ENCODE peak calls at places on chromosomes 4 and X, in six cellular contexts. One of them, this sample, is unnamed.
A peak's percentile ranks its signal among the peaks of the same experiment; 100 is the strongest.

GRCh38 chr4:137949746-137950145 is 292.4 kb downstream of the SLC7A11 start:
- DNase-seq in K562: no peak
- DNase-seq in HCT116: no peak
- DNase-seq in GM12878: no peak
- DNase-seq in HepG2: no peak
- DNase-seq in H1: no peak
- DNase-seq in this sample: no peak

GRCh38 chr4:119041951-119042560 is 93.6 kb upstream of the MYOZ2 start:
- DNase-seq in HCT116: peak; percentile 67
- DNase-seq in H1: no peak
- DNase-seq in HepG2: peak; percentile 66
- DNase-seq in K562: peak; percentile 71
- DNase-seq in GM12878: peak; percentile 12
- DNase-seq in this sample: peak; percentile 46

GRCh38 chr4:15089979-15090378 is 87.7 kb downstream of the CPEB2 start:
- DNase-seq in GM12878: no peak
- DNase-seq in K562: no peak
- DNase-seq in HCT116: no peak
- DNase-seq in H1: no peak
- DNase-seq in HepG2: no peak
- DNase-seq in this sample: no peak

GRCh38 chr4:88033309-88033708 is 25.9 kb downstream of the PKD2 start:
- DNase-seq in H1: no peak
- DNase-seq in K562: peak; percentile 71
- DNase-seq in GM12878: no peak
- DNase-seq in HCT116: peak; percentile 34
- DNase-seq in HepG2: peak; percentile 71
- DNase-seq in this sample: peak; percentile 6

GRCh38 chrX:153353416-153353815 is 19.5 kb downstream of the ZNF275 start:
- DNase-seq in HepG2: no peak
- DNase-seq in H1: no peak
- DNase-seq in HCT116: no peak
- DNase-seq in K562: no peak
- DNase-seq in GM12878: no peak
- DNase-seq in this sample: no peak

GRCh38 chrX:49784747-49785280 is 44.3 kb upstream of the PAGE4 start:
- DNase-seq in K562: no peak
- DNase-seq in H1: no peak
- DNase-seq in HCT116: no peak
- DNase-seq in HepG2: peak; percentile 24
- DNase-seq in GM12878: no peak
- DNase-seq in this sample: no peak

GRCh38 chrX:153926863-153927685 is 1.0 kb upstream of the ARHGAP4 start:
- DNase-seq in HCT116: no peak
- DNase-seq in H1: no peak
- DNase-seq in GM12878: peak; percentile 55
- DNase-seq in HepG2: peak; percentile 72
- DNase-seq in K562: peak; percentile 78
- DNase-seq in this sample: no peak

GRCh38 chr4:52643846-52644245 is 15.3 kb downstream of the USP46 start:
- DNase-seq in HCT116: peak; percentile 4
- DNase-seq in K562: no peak
- DNase-seq in GM12878: no peak
- DNase-seq in HepG2: peak; percentile 34
- DNase-seq in H1: no peak
- DNase-seq in this sample: no peak

GRCh38 chr4:21802406-21802805 is 146.2 kb downstream of the KCNIP4 start:
- DNase-seq in GM12878: no peak
- DNase-seq in H1: no peak
- DNase-seq in HepG2: no peak
- DNase-seq in K562: no peak
- DNase-seq in HCT116: no peak
- DNase-seq in this sample: no peak

GRCh38 chr4:130639871-130640270 is 1543.9 kb downstream of the C4orf33 start:
- DNase-seq in HCT116: no peak
- DNase-seq in GM12878: no peak
- DNase-seq in H1: no peak
- DNase-seq in HepG2: no peak
- DNase-seq in K562: no peak
- DNase-seq in this sample: no peak

GRCh38 chrX:99266255-99266654 is 1143.8 kb downstream of the PCDH19 start:
- DNase-seq in GM12878: no peak
- DNase-seq in K562: no peak
- DNase-seq in HCT116: no peak
- DNase-seq in H1: no peak
- DNase-seq in HepG2: no peak
- DNase-seq in this sample: no peak

GRCh38 chr4:187656953-187657352 is 338.6 kb upstream of the ZFP42 start:
- DNase-seq in K562: no peak
- DNase-seq in GM12878: no peak
- DNase-seq in HepG2: no peak
- DNase-seq in HCT116: no peak
- DNase-seq in H1: no peak
- DNase-seq in this sample: no peak

GRCh38 chr4:30870513-30870912 is 150.3 kb downstream of the PCDH7 start:
- DNase-seq in GM12878: no peak
- DNase-seq in K562: no peak
- DNase-seq in H1: no peak
- DNase-seq in HCT116: peak; percentile 65
- DNase-seq in HepG2: no peak
- DNase-seq in this sample: no peak

GRCh38 chr4:188437535-188437934 is 298.3 kb downstream of the TRIML1 start:
- DNase-seq in HepG2: no peak
- DNase-seq in K562: no peak
- DNase-seq in GM12878: no peak
- DNase-seq in HCT116: no peak
- DNase-seq in H1: no peak
- DNase-seq in this sample: no peak

GRCh38 chr4:19791422-19792113 is 460.1 kb upstream of the SLIT2 start:
- DNase-seq in GM12878: no peak
- DNase-seq in K562: no peak
- DNase-seq in HCT116: no peak
- DNase-seq in H1: no peak
- DNase-seq in HepG2: no peak
- DNase-seq in this sample: no peak

GRCh38 chrX:45164021-45164621 is 36.6 kb downstream of the DIPK2B start:
- DNase-seq in HCT116: no peak
- DNase-seq in GM12878: no peak
- DNase-seq in K562: peak; percentile 57
- DNase-seq in H1: no peak
- DNase-seq in HepG2: no peak
- DNase-seq in this sample: no peak

GRCh38 chrX:42538405-42538804 is 239.6 kb downstream of the PPP1R2C start:
- DNase-seq in HepG2: peak; percentile 21
- DNase-seq in K562: no peak
- DNase-seq in HCT116: no peak
- DNase-seq in H1: no peak
- DNase-seq in GM12878: no peak
- DNase-seq in this sample: no peak

GRCh38 chr4:115249808-115250207 is 136.4 kb upstream of the NDST4 start:
- DNase-seq in GM12878: no peak
- DNase-seq in HepG2: no peak
- DNase-seq in H1: no peak
- DNase-seq in HCT116: peak; percentile 27
- DNase-seq in K562: no peak
- DNase-seq in this sample: no peak

GRCh38 chr4:168509786-168510185 is 12.9 kb downstream of the PALLD start:
- DNase-seq in GM12878: no peak
- DNase-seq in HCT116: no peak
- DNase-seq in HepG2: no peak
- DNase-seq in H1: no peak
- DNase-seq in K562: no peak
- DNase-seq in this sample: no peak

GRCh38 chr4:56417396-56417795 is 18.0 kb downstream of the PPAT start:
- DNase-seq in HepG2: no peak
- DNase-seq in HCT116: no peak
- DNase-seq in GM12878: no peak
- DNase-seq in H1: no peak
- DNase-seq in K562: no peak
- DNase-seq in this sample: no peak

GRCh38 chr4:89949782-89950387 is 55.2 kb downstream of the MMRN1 start:
- DNase-seq in HCT116: no peak
- DNase-seq in K562: no peak
- DNase-seq in H1: no peak
- DNase-seq in HepG2: no peak
- DNase-seq in GM12878: no peak
- DNase-seq in this sample: no peak

GRCh38 chr4:15695764-15696163 is 7.1 kb upstream of the BST1 start:
- DNase-seq in GM12878: no peak
- DNase-seq in HCT116: no peak
- DNase-seq in H1: no peak
- DNase-seq in HepG2: no peak
- DNase-seq in K562: no peak
- DNase-seq in this sample: no peak

DNA sequence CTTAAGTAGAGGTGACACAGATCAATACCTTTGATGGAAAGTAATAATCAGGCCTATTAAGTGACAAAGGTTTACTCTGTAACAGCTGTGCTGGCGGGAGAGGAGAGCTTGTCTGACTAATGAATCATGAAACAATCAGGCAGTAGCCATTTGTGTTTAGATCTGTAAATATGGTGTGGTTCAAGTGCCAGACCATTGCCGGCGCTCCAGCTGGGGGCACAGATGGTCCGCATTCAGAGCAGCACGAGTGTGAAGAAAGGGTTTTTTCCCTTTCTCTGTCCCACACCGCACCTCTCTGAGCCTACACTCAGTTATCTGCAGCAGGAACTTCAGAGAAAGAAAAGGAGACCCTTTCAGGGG is 111.3 kb upstream of the PAQR3 start:
- DNase-seq in GM12878: no peak
- DNase-seq in H1: no peak
- DNase-seq in HCT116: no peak
- DNase-seq in K562: no peak
- DNase-seq in HepG2: no peak
- DNase-seq in this sample: no peak
- H3K4me3 ChIP-seq in GM12878: no peak overlapping the region
- H3K4me3 ChIP-seq in H1: no peak overlapping the region
- H3K4me3 ChIP-seq in HCT116: no peak overlapping the region
- H3K4me3 ChIP-seq in K562: no peak overlapping the region
- H3K4me3 ChIP-seq in HepG2: no peak overlapping the region
- H3K4me3 ChIP-seq in this sample: no peak overlapping the region

GRCh38 chrX:133698298-133698697 is 283.0 kb upstream of the GPC4 start:
- DNase-seq in HCT116: no peak
- DNase-seq in H1: no peak
- DNase-seq in GM12878: no peak
- DNase-seq in HepG2: no peak
- DNase-seq in K562: no peak
- DNase-seq in this sample: no peak
- TF ChIP-seq ZNF274 in HCT116: no peak
- TF ChIP-seq ZNF274 in H1: no peak
- TF ChIP-seq ZNF274 in GM12878: no peak
- TF ChIP-seq ZNF274 in HepG2: no peak
- TF ChIP-seq ZNF274 in K562: no peak
- TF ChIP-seq ZNF274 in this sample: no peak

GRCh38 chr4:16721618-16722291 is 176.7 kb downstream of the LDB2 start:
- DNase-seq in GM12878: no peak
- DNase-seq in K562: peak; percentile 21
- DNase-seq in H1: no peak
- DNase-seq in HCT116: no peak
- DNase-seq in HepG2: peak; percentile 2
- DNase-seq in this sample: no peak
- H3K4me3 ChIP-seq in GM12878: no peak overlapping the region
- H3K4me3 ChIP-seq in K562: no peak overlapping the region
- H3K4me3 ChIP-seq in H1: no peak overlapping the region
- H3K4me3 ChIP-seq in HCT116: no peak overlapping the region
- H3K4me3 ChIP-seq in HepG2: no peak overlapping the region
- H3K4me3 ChIP-seq in this sample: no peak overlapping the region

GRCh38 chrX:19581786-19582185 is 66.5 kb upstream of the MAP3K15 start:
- DNase-seq in HCT116: no peak
- DNase-seq in GM12878: no peak
- DNase-seq in H1: no peak
- DNase-seq in HepG2: no peak
- DNase-seq in K562: no peak
- DNase-seq in this sample: no peak

GRCh38 chrX:19589105-19589504 is 73.8 kb upstream of the MAP3K15 start:
- DNase-seq in HepG2: no peak
- DNase-seq in K562: no peak
- DNase-seq in H1: no peak
- DNase-seq in HCT116: no peak
- DNase-seq in GM12878: no peak
- DNase-seq in this sample: no peak

GRCh38 chrX:19585370-19586082 is 70.2 kb upstream of the MAP3K15 start:
- DNase-seq in K562: no peak
- DNase-seq in H1: no peak
- DNase-seq in HCT116: no peak
- DNase-seq in HepG2: no peak
- DNase-seq in GM12878: no peak
- DNase-seq in this sample: no peak
- TF ChIP-seq ZNF274 in K562: no peak
- TF ChIP-seq ZNF274 in H1: no peak
- TF ChIP-seq ZNF274 in HCT116: no peak
- TF ChIP-seq ZNF274 in HepG2: no peak
- TF ChIP-seq ZNF274 in GM12878: no peak
- TF ChIP-seq ZNF274 in this sample: no peak